ENCODE peak calls at places on chromosomes 16 and 17, in five cellular contexts. One of them, this sample, is unnamed.

GRCh38 chr17:81345211-81346089 is 49.8 kb upstream of the BAHCC1 start:
- DNase-seq in CD4-positive, alpha-beta memory T cell: peak; percentile 36
- DNase-seq in anterior cingulate cortex: peak; percentile 49
- DNase-seq in bronchial epithelial cell: peak; percentile 64
- DNase-seq in RCC 7860: peak; percentile 77
- DNase-seq in this sample: peak; percentile 24

GRCh38 chr16:89007371-89008249 is 30.6 kb upstream of the CBFA2T3 start:
- DNase-seq in CD4-positive, alpha-beta memory T cell: no peak
- DNase-seq in anterior cingulate cortex: no peak
- DNase-seq in bronchial epithelial cell: no peak
- DNase-seq in RCC 7860: no peak
- DNase-seq in this sample: no peak

GRCh38 chr16:25487888-25488287 is 203.9 kb upstream of the HS3ST4 start:
- DNase-seq in CD4-positive, alpha-beta memory T cell: no peak
- DNase-seq in anterior cingulate cortex: no peak
- DNase-seq in bronchial epithelial cell: no peak
- DNase-seq in RCC 7860: no peak
- DNase-seq in this sample: no peak

GRCh38 chr17:65243838-65244237 is 106.7 kb downstream of the RGS9 start:
- DNase-seq in CD4-positive, alpha-beta memory T cell: no peak
- DNase-seq in anterior cingulate cortex: peak; percentile 24
- DNase-seq in bronchial epithelial cell: peak; percentile 31
- DNase-seq in RCC 7860: peak; percentile 30
- DNase-seq in this sample: peak; percentile 10

GRCh38 chr17:69567130-69567529 is 152.6 kb downstream of the MAP2K6 start:
- DNase-seq in CD4-positive, alpha-beta memory T cell: no peak
- DNase-seq in anterior cingulate cortex: no peak
- DNase-seq in bronchial epithelial cell: peak; percentile 7
- DNase-seq in RCC 7860: no peak
- DNase-seq in this sample: no peak

GRCh38 chr16:1989209-1989825 is 453 bp upstream of the SYNGR3 start:
- DNase-seq in CD4-positive, alpha-beta memory T cell: no peak
- DNase-seq in anterior cingulate cortex: no peak
- DNase-seq in bronchial epithelial cell: no peak
- DNase-seq in RCC 7860: no peak
- DNase-seq in this sample: no peak

GRCh38 chr17:15377608-15378007 is 36.2 kb upstream of the TEKT3 start:
- DNase-seq in CD4-positive, alpha-beta memory T cell: no peak
- DNase-seq in anterior cingulate cortex: no peak
- DNase-seq in bronchial epithelial cell: no peak
- DNase-seq in RCC 7860: no peak
- DNase-seq in this sample: no peak

GRCh38 chr16:19700319-19700781 is 17.7 kb downstream of the KNOP1 start:
- DNase-seq in CD4-positive, alpha-beta memory T cell: no peak
- DNase-seq in anterior cingulate cortex: no peak
- DNase-seq in bronchial epithelial cell: peak; percentile 75
- DNase-seq in RCC 7860: peak; percentile 61
- DNase-seq in this sample: no peak

GRCh38 chr16:619476-620100 is 11.2 kb upstream of the WFIKKN1 start:
- DNase-seq in CD4-positive, alpha-beta memory T cell: no peak
- DNase-seq in anterior cingulate cortex: no peak
- DNase-seq in bronchial epithelial cell: no peak
- DNase-seq in RCC 7860: no peak
- DNase-seq in this sample: no peak

GRCh38 chr17:77842148-77842905 is 116.2 kb upstream of the TNRC6C start:
- DNase-seq in CD4-positive, alpha-beta memory T cell: no peak
- DNase-seq in anterior cingulate cortex: no peak
- DNase-seq in bronchial epithelial cell: peak; percentile 43
- DNase-seq in RCC 7860: peak; percentile 16
- DNase-seq in this sample: no peak

GRCh38 chr17:2171725-2172446 is 117.0 kb downstream of the HIC1 start:
- DNase-seq in CD4-positive, alpha-beta memory T cell: no peak
- DNase-seq in anterior cingulate cortex: no peak
- DNase-seq in bronchial epithelial cell: peak; percentile 86
- DNase-seq in RCC 7860: peak; percentile 60
- DNase-seq in this sample: no peak

GRCh38 chr16:26988186-26988585 is 78.5 kb upstream of the C16orf82 start:
- DNase-seq in CD4-positive, alpha-beta memory T cell: no peak
- DNase-seq in anterior cingulate cortex: no peak
- DNase-seq in bronchial epithelial cell: no peak
- DNase-seq in RCC 7860: no peak
- DNase-seq in this sample: no peak

GRCh38 chr16:78130950-78131349 is 31.5 kb downstream of the WWOX start:
- DNase-seq in CD4-positive, alpha-beta memory T cell: no peak
- DNase-seq in anterior cingulate cortex: no peak
- DNase-seq in bronchial epithelial cell: no peak
- DNase-seq in RCC 7860: no peak
- DNase-seq in this sample: no peak

GRCh38 chr17:79147791-79148506 is 73.3 kb downstream of the ENGASE start:
- DNase-seq in CD4-positive, alpha-beta memory T cell: no peak
- DNase-seq in anterior cingulate cortex: no peak
- DNase-seq in bronchial epithelial cell: no peak
- DNase-seq in RCC 7860: no peak
- DNase-seq in this sample: no peak

GRCh38 chr17:28916302-28916934 is 13.5 kb upstream of the DHRS13 start:
- DNase-seq in CD4-positive, alpha-beta memory T cell: peak; percentile 45
- DNase-seq in anterior cingulate cortex: no peak
- DNase-seq in bronchial epithelial cell: peak; percentile 48
- DNase-seq in RCC 7860: no peak
- DNase-seq in this sample: peak; percentile 29

GRCh38 chr16:19583665-19584300 is 28.3 kb downstream of the VPS35L start:
- DNase-seq in CD4-positive, alpha-beta memory T cell: peak; percentile 30
- DNase-seq in anterior cingulate cortex: no peak
- DNase-seq in bronchial epithelial cell: peak; percentile 52
- DNase-seq in RCC 7860: peak; percentile 48
- DNase-seq in this sample: peak; percentile 14

GRCh38 chr17:43330876-43331639 is 67.7 kb upstream of the ARL4D start:
- DNase-seq in CD4-positive, alpha-beta memory T cell: no peak
- DNase-seq in anterior cingulate cortex: no peak
- DNase-seq in bronchial epithelial cell: no peak
- DNase-seq in RCC 7860: no peak
- DNase-seq in this sample: no peak

GRCh38 chr17:82684207-82684903 is 14.1 kb downstream of the RAB40B start:
- DNase-seq in CD4-positive, alpha-beta memory T cell: no peak
- DNase-seq in anterior cingulate cortex: no peak
- DNase-seq in bronchial epithelial cell: no peak
- DNase-seq in RCC 7860: peak; percentile 38
- DNase-seq in this sample: no peak

GRCh38 chr17:71405101-71405500 is 715.7 kb upstream of the SOX9 start:
- DNase-seq in CD4-positive, alpha-beta memory T cell: no peak
- DNase-seq in anterior cingulate cortex: no peak
- DNase-seq in bronchial epithelial cell: peak; percentile 83
- DNase-seq in RCC 7860: no peak
- DNase-seq in this sample: no peak

GRCh38 chr17:35799942-35800341 is 4.5 kb upstream of the MMP28 start:
- DNase-seq in CD4-positive, alpha-beta memory T cell: no peak
- DNase-seq in anterior cingulate cortex: peak; percentile 46
- DNase-seq in bronchial epithelial cell: peak; percentile 59
- DNase-seq in RCC 7860: no peak
- DNase-seq in this sample: no peak

GRCh38 chr17:39208893-39209292 is 8.8 kb downstream of the RPL19 start:
- DNase-seq in CD4-positive, alpha-beta memory T cell: no peak
- DNase-seq in anterior cingulate cortex: no peak
- DNase-seq in bronchial epithelial cell: no peak
- DNase-seq in RCC 7860: no peak
- DNase-seq in this sample: no peak